ENCODE peak calls at places on chromosomes 6 and 20, in ten cellular contexts. N is body of pancreas; I is ovary; V is gastrocnemius medialis; J is stomach; W is mammary epithelial cell; H is right lobe of liver; C is CD8-positive, alpha-beta memory T cell; S is PC-9; O is aorta. U is an unnamed sample. For H3K4me1 and H3K9me3, the result is how much of the 10 kb centered on the place peaks cover.

GRCh38 chr6:128370072-128370471 is 150.3 kb downstream of the PTPRK start:
- DNase-seq in N (no peak), S (no peak), V (no peak), C (no peak), J (no peak), W (peak), O (no peak), I (no peak), H (no peak), U (no peak)

GRCh38 chr20:23052904-23053303 is 3.4 kb upstream of the THBD start:
- DNase-seq in N (no peak), W (no peak), C (no peak), I (no peak), O (no peak), H (no peak), V (no peak), J (no peak), S (no peak), U (no peak)

GRCh38 chr6:167107787-167108186 is 15.1 kb upstream of the CCR6 start:
- DNase-seq in C (no peak), W (no peak), S (no peak), H (no peak), O (no peak), N (no peak), I (no peak), J (no peak), V (no peak), U (no peak)

GRCh38 chr20:5061209-5061608 is 58.5 kb downstream of the PCNA start:
- DNase-seq in H (no peak), N (no peak), O (no peak), V (no peak), S (peak), I (no peak), C (no peak), J (no peak), W (peak), U (no peak)

GRCh38 chr6:79231101-79231500 is 3.4 kb downstream of the HMGN3 start:
- DNase-seq in O (no peak), S (no peak), N (no peak), W (no peak), J (no peak), V (no peak), I (no peak), C (no peak), H (no peak), U (no peak)

GRCh38 chr6:10589429-10589727 is 68.2 kb downstream of the GCNT2 start:
- DNase-seq in J (no peak), C (no peak), O (no peak), V (no peak), H (no peak), I (no peak), N (no peak), S (no peak), W (no peak), U (no peak)

GRCh38 chr6:32114853-32115252 is 5.7 kb upstream of the TNXB start:
- DNase-seq in O (no peak), I (peak), W (no peak), S (peak), H (no peak), N (no peak), V (no peak), J (no peak), C (no peak), U (peak)

GRCh38 chr20:4645109-4645508 is 76.6 kb upstream of the PRND start:
- DNase-seq in N (no peak), S (no peak), W (no peak), H (no peak), I (no peak), O (no peak), J (no peak), V (no peak), C (no peak), U (no peak)

GRCh38 chr6:145880361-145880760 is 65.8 kb upstream of the FBXO30 start:
- DNase-seq in S (no peak), C (no peak), J (no peak), N (no peak), W (no peak), O (no peak), H (no peak), V (no peak), I (no peak), U (no peak)

GRCh38 chr20:35173576-35174192 is 1.8 kb downstream of the PROCR start:
- DNase-seq in J (no peak), V (no peak), S (no peak), C (no peak), H (no peak), W (no peak), I (no peak), O (no peak), N (no peak), U (no peak)

GRCh38 chr20:19108181-19108580 is 104.3 kb upstream of the SLC24A3 start:
- DNase-seq in C (no peak), N (no peak), O (no peak), S (no peak), I (no peak), J (no peak), V (no peak), H (no peak), W (no peak), U (no peak)

GRCh38 chr6:33162471-33162870 is 29.8 kb downstream of the COL11A2 start:
- DNase-seq in J (no peak), N (no peak), S (no peak), W (no peak), C (no peak), H (no peak), O (no peak), I (no peak), V (no peak), U (no peak)

GRCh38 chr6:106450645-106451044 is 90.1 kb downstream of the CRYBG1 start:
- DNase-seq in H (no peak), J (no peak), S (no peak), O (no peak), V (no peak), I (no peak), W (no peak), C (no peak), N (no peak), U (no peak)

DNA sequence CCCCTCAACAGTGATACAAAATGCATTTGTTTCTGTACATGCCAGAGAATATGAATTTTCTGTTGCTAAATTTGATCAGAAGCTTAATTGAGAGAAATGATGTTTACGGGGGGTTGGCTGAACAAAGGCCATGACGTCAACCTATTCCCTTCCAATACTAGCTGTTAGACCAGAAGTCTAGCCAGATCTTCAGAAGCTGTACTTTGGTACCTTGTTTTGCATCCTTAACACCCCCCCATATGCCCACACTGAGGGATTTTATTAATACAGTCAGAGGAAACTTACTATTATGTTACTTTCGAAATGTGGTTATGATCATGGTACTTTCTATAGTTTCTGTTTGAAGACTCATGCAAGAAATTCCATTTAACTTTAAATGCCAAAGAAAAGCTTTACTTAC is 3.1 kb downstream of the NCOA7 start:
- DNase-seq in V (no peak), H (no peak), O (no peak), W (peak), I (no peak), J (no peak), S (no peak), N (no peak), C (no peak), U (no peak)
- H3K4me1 ChIP-seq in V (under half), H (under half), O (under half), W (under half), I (under half), J (half or more), S (half or more), N (under half), C (under half), U (half or more)

GRCh38 chr6:159535629-159536028 is 157.4 kb downstream of the SOD2 start:
- DNase-seq in I (no peak), O (no peak), N (no peak), S (no peak), W (no peak), V (no peak), J (no peak), H (no peak), C (no peak), U (no peak)
- H3K9me3 ChIP-seq in I (under half), O (under half), N (under half), S (under half), W (under half), V (under half), J (under half), H (under half), C (under half), U (under half)

GRCh38 chr6:21598662-21599061 is 5.1 kb downstream of the SOX4 start:
- DNase-seq in O (no peak), I (no peak), C (no peak), W (peak), H (no peak), J (no peak), S (no peak), N (no peak), V (no peak), U (no peak)
- H3K4me3 ChIP-seq in O (peak), I (peak), C (no peak), W (peak), H (no peak), J (no peak), S (peak), N (no peak), V (no peak), U (peak)

DNA sequence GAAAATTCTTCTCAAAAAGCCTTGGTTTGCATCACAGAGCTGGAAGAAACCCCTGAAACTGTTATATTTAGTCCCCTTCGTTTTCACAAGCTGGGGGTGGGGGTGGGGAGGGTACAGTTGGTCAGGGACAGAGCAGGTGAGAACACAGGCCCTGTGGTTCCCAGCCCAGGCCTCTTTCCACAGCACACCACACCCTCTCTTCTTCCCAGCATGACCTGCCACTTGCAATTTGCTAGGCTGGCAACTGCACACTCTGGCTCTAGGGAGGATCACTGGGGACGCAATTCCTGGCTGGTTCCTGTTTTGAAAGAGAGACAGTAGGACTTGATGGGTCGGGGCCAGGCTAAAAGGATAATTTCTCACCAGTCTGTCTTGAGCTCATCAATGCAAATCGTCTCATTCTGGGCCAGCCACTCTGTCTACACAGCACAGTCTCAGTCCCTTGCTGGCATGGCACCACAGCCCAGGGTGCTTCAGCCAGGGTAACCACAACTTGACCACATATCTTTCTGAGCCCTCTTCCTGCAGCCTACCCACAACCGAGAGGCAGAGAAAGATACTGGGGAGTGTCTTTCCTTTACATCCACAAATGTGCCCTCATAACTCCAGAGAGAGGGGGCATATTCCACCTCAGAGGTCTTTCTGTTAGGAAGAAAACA is 41.6 kb upstream of the EMILIN3 start:
- DNase-seq in W (no peak), S (no peak), V (peak), C (no peak), N (no peak), O (no peak), J (no peak), I (no peak), H (no peak), U (no peak)
- H3K4me1 ChIP-seq in W (under half), S (under half), V (half or more), C (under half), N (under half), O (under half), J (under half), I (under half), H (under half), U (under half)

GRCh38 chr20:30485331-30486102 is 771.9 kb upstream of the DEFB115 start:
- DNase-seq in S (no peak), H (no peak), W (no peak), N (no peak), V (no peak), O (peak), I (no peak), J (no peak), C (no peak), U (no peak)

GRCh38 chr20:30484009-30484748 is 773.3 kb upstream of the DEFB115 start:
- DNase-seq in I (no peak), N (no peak), W (no peak), C (no peak), S (no peak), H (no peak), O (peak), V (no peak), J (no peak), U (no peak)

GRCh38 chr20:30486103-30486478 is 771.4 kb upstream of the DEFB115 start:
- DNase-seq in W (no peak), V (no peak), J (no peak), S (no peak), O (no peak), H (no peak), C (no peak), N (no peak), I (no peak), U (no peak)

GRCh38 chr20:30487947-30488926 is 769.2 kb upstream of the DEFB115 start:
- DNase-seq in I (no peak), J (no peak), S (no peak), O (peak), N (no peak), W (no peak), C (no peak), H (no peak), V (no peak), U (no peak)

GRCh38 chr20:30484749-30485070 is 772.8 kb upstream of the DEFB115 start:
- DNase-seq in S (no peak), V (no peak), J (no peak), H (no peak), N (no peak), O (no peak), W (no peak), C (no peak), I (no peak), U (no peak)
- H3K9me3 ChIP-seq in S (under half), V (under half), J (under half), H (under half), N (under half), O (under half), W (under half), C (under half), I (under half), U (under half)

DNA sequence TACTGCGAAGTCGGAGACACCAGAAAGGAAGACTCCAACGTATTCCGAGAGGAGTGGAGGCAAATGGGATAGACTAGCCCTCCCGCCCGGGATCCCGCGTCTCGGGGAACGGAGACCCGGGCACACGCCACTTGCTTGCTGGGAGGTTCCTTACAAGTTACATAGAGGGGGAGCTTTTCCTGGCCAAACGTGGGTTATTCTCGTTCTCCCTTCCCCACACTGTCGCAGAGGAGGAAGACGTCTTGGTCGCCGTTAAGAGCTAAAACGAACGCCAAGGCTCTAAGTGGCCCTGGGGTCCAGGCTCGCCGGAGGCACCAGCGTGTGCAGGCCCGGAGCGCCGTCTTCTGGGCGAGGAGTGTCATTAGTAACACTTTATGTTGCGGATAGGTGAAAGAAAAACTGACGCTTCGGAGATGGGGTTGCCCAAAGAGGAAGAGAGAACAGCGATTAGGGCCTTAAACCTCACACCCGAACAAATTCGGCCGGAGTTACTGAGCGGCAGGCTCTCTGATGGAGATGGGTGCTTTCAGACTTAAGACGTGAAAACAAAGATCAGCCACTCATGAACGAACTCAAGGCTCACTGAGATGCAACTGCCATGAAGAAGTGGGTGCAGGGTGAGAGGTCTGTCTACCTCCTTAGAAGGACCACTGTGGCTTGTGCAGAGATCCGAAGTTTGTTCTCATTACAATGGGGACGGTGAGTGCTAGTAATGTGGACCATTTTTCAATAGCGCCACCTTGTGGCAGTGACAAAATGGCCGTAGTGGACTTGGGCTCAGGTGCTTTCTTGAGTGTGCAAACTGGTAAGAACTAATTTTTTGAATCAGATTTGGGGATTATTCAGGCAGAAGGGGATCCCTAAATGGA is 11.7 kb upstream of the ZNF311 start:
- DNase-seq in H (peak), O (peak), S (peak), W (peak), V (peak), I (peak), J (peak), C (peak), N (peak), U (no peak)
- H3K4me3 ChIP-seq in H (peak), O (peak), S (peak), W (peak), V (peak), I (peak), J (peak), C (peak), N (no peak), U (peak)

GRCh38 chr20:53897884-53898557 is 172.4 kb downstream of the BCAS1 start:
- DNase-seq in V (no peak), C (no peak), S (no peak), H (no peak), O (no peak), I (no peak), W (no peak), J (peak), N (peak), U (no peak)

GRCh38 chr20:53895385-53895755 is 175.0 kb downstream of the BCAS1 start:
- DNase-seq in C (no peak), I (no peak), W (no peak), V (no peak), H (no peak), S (no peak), N (no peak), J (no peak), O (no peak), U (no peak)

GRCh38 chr20:53894707-53895384 is 175.5 kb downstream of the BCAS1 start:
- DNase-seq in W (no peak), I (no peak), N (no peak), S (no peak), H (no peak), V (no peak), O (no peak), C (no peak), J (no peak), U (no peak)

GRCh38 chr20:53896041-53896440 is 174.4 kb downstream of the BCAS1 start:
- DNase-seq in I (no peak), W (no peak), J (no peak), C (no peak), O (no peak), V (no peak), N (no peak), S (no peak), H (no peak), U (no peak)

DNA sequence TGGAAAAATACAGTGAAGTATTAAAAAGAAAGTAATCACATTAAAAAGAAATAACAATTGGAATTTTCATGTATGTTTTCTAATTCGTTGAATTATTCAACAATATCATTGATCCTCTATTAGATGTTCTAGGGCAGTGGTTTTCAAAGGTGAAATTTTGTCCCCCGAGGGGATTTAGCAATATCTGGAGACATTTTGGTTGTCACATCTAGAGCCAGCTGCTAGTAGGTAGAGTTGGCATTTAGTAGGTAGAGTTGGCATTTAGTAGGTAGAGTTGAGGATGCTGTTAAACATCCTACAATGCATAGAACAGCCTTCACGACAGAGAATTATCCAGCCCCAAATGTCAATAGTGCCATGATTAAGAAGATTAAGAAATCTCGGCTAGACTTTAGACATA is 173.7 kb downstream of the BCAS1 start:
- DNase-seq in S (no peak), H (no peak), C (no peak), N (no peak), J (no peak), V (no peak), I (no peak), O (no peak), W (no peak), U (no peak)
- H3K4me1 ChIP-seq in S (under half), H (under half), C (under half), N (under half), J (under half), V (under half), I (under half), O (under half), W (under half), U (under half)

DNA sequence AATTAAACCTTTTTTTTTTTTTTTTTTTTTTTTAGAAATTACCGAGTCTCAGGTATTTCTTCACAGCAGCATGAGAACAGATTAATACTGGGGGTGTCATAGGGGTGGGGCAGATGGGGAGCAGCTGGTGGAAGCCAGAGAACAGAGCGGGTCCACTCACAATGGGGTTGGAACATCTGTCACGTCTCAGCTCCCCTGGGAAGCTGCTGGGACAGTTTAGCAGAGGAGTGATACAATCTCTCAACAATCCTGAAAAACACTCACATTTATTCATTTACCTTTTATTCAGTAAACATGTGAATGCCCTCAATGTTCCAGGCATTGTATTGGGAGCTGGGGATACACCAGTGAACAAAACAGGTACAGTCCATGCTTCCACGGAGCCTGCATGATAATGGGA is 162.2 kb downstream of the SMOC2 start:
- DNase-seq in V (no peak), H (no peak), I (no peak), N (no peak), O (peak), J (no peak), S (no peak), W (no peak), C (no peak), U (no peak)
- H3K9me3 ChIP-seq in V (under half), H (under half), I (under half), N (under half), O (under half), J (under half), S (under half), W (under half), C (under half), U (under half)

U was measured in vagina.